ENCODE peak calls at places on chromosomes 7 and 10, in four cellular contexts. One of them, this sample, is unnamed.

GRCh38 chr7:14092376-14092775 is 102.9 kb upstream of the ETV1 start:
- DNase-seq in GM12865: no peak
- DNase-seq in astrocyte of the spinal cord: no peak
- DNase-seq in choroid plexus epithelial cell: no peak
- DNase-seq in this sample: no peak

GRCh38 chr7:125061776-125062397 is 132.3 kb upstream of the POT1 start:
- DNase-seq in astrocyte of the spinal cord: peak; percentile 54
- DNase-seq in choroid plexus epithelial cell: peak; percentile 65
- DNase-seq in GM12865: peak; percentile 26
- DNase-seq in this sample: peak; percentile 19

GRCh38 chr10:122565766-122566206 is 5.2 kb downstream of the DMBT1 start:
- DNase-seq in astrocyte of the spinal cord: peak; percentile 89
- DNase-seq in GM12865: peak; percentile 69
- DNase-seq in choroid plexus epithelial cell: peak; percentile 93
- DNase-seq in this sample: peak; percentile 59

GRCh38 chr7:55409474-55410225 is 44.5 kb downstream of the LANCL2 start:
- DNase-seq in GM12865: peak; percentile 27
- DNase-seq in choroid plexus epithelial cell: no peak
- DNase-seq in astrocyte of the spinal cord: no peak
- DNase-seq in this sample: peak; percentile 40

GRCh38 chr10:131109746-131110145 is 201.8 kb downstream of the TCERG1L start:
- DNase-seq in astrocyte of the spinal cord: no peak
- DNase-seq in GM12865: no peak
- DNase-seq in choroid plexus epithelial cell: no peak
- DNase-seq in this sample: no peak

GRCh38 chr7:2202901-2203550 is 29.7 kb downstream of the MAD1L1 start:
- DNase-seq in astrocyte of the spinal cord: no peak
- DNase-seq in GM12865: no peak
- DNase-seq in choroid plexus epithelial cell: no peak
- DNase-seq in this sample: no peak

GRCh38 chr10:70996549-70996948 is 108.2 kb upstream of the PCBD1 start:
- DNase-seq in astrocyte of the spinal cord: no peak
- DNase-seq in choroid plexus epithelial cell: no peak
- DNase-seq in GM12865: no peak
- DNase-seq in this sample: no peak

GRCh38 chr7:126026421-126027088 is 1096.9 kb upstream of the POT1 start:
- DNase-seq in astrocyte of the spinal cord: peak; percentile 27
- DNase-seq in GM12865: no peak
- DNase-seq in choroid plexus epithelial cell: peak; percentile 5
- DNase-seq in this sample: no peak

GRCh38 chr7:4823442-4824119 is 38.2 kb downstream of the PAPOLB start:
- DNase-seq in choroid plexus epithelial cell: no peak
- DNase-seq in astrocyte of the spinal cord: no peak
- DNase-seq in GM12865: no peak
- DNase-seq in this sample: no peak

GRCh38 chr10:131022369-131022768 is 289.2 kb downstream of the TCERG1L start:
- DNase-seq in astrocyte of the spinal cord: no peak
- DNase-seq in choroid plexus epithelial cell: no peak
- DNase-seq in GM12865: no peak
- DNase-seq in this sample: no peak

GRCh38 chr7:41955475-41956243 is 252.8 kb upstream of the INHBA start:
- DNase-seq in GM12865: no peak
- DNase-seq in choroid plexus epithelial cell: peak; percentile 99
- DNase-seq in astrocyte of the spinal cord: peak; percentile 100
- DNase-seq in this sample: no peak

GRCh38 chr7:25759748-25760147 is 392.2 kb upstream of the NFE2L3 start:
- DNase-seq in GM12865: no peak
- DNase-seq in astrocyte of the spinal cord: no peak
- DNase-seq in choroid plexus epithelial cell: no peak
- DNase-seq in this sample: no peak

GRCh38 chr10:130726996-130727725 is 584.4 kb downstream of the TCERG1L start:
- DNase-seq in GM12865: no peak
- DNase-seq in choroid plexus epithelial cell: no peak
- DNase-seq in astrocyte of the spinal cord: no peak
- DNase-seq in this sample: no peak

GRCh38 chr10:48634198-48634983 is 29.5 kb upstream of the ARHGAP22 start:
- DNase-seq in GM12865: peak; percentile 81
- DNase-seq in astrocyte of the spinal cord: peak; percentile 78
- DNase-seq in choroid plexus epithelial cell: peak; percentile 70
- DNase-seq in this sample: no peak

GRCh38 chr10:129727495-129727894 is 236.6 kb downstream of the EBF3 start:
- DNase-seq in choroid plexus epithelial cell: no peak
- DNase-seq in astrocyte of the spinal cord: no peak
- DNase-seq in GM12865: no peak
- DNase-seq in this sample: no peak

GRCh38 chr7:80918909-80919721 is at the start of gene SEMA3C:
- DNase-seq in choroid plexus epithelial cell: peak; percentile 99
- DNase-seq in astrocyte of the spinal cord: peak; percentile 98
- DNase-seq in GM12865: no peak
- DNase-seq in this sample: peak; percentile 72

DNA sequence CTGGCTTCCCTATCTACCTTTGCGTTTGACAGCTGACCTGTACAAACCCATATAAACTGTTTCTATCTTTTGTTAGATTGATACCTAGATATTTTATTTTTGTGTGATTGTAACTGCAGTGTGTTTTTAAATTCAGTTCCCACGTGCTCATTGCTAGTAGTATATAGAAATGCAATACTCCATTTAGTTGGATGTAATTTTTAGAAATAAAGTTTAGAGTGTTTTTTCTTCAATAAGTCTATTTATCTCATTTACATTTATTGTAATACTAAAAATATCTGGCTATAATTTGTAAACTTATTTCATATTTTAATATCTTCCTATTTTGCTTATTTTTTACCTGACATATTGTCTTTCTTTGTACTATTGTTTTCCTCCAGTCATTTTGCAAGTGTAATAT is 329.7 kb upstream of the ADARB2 start:
- DNase-seq in astrocyte of the spinal cord: no peak
- DNase-seq in GM12865: no peak
- DNase-seq in choroid plexus epithelial cell: no peak
- DNase-seq in this sample: no peak
- TF ChIP-seq CTCF in astrocyte of the spinal cord: no peak
- TF ChIP-seq CTCF in GM12865: no peak
- TF ChIP-seq CTCF in choroid plexus epithelial cell: no peak
- TF ChIP-seq CTCF in this sample: no peak

GRCh38 chr7:97381815-97382214 is 264.3 kb downstream of the SDHAF3 start:
- DNase-seq in GM12865: no peak
- DNase-seq in astrocyte of the spinal cord: no peak
- DNase-seq in choroid plexus epithelial cell: no peak
- DNase-seq in this sample: no peak
- TF ChIP-seq CTCF in GM12865: no peak
- TF ChIP-seq CTCF in astrocyte of the spinal cord: no peak
- TF ChIP-seq CTCF in choroid plexus epithelial cell: no peak
- TF ChIP-seq CTCF in this sample: no peak

GRCh38 chr7:92135100-92135429 is 788 bp upstream of the CYP51A1 start:
- DNase-seq in GM12865: peak; percentile 35
- DNase-seq in astrocyte of the spinal cord: no peak
- DNase-seq in choroid plexus epithelial cell: peak; percentile 44
- DNase-seq in this sample: peak; percentile 32
- TF ChIP-seq CTCF in GM12865: no peak
- TF ChIP-seq CTCF in astrocyte of the spinal cord: no peak
- TF ChIP-seq CTCF in choroid plexus epithelial cell: no peak
- TF ChIP-seq CTCF in this sample: no peak

DNA sequence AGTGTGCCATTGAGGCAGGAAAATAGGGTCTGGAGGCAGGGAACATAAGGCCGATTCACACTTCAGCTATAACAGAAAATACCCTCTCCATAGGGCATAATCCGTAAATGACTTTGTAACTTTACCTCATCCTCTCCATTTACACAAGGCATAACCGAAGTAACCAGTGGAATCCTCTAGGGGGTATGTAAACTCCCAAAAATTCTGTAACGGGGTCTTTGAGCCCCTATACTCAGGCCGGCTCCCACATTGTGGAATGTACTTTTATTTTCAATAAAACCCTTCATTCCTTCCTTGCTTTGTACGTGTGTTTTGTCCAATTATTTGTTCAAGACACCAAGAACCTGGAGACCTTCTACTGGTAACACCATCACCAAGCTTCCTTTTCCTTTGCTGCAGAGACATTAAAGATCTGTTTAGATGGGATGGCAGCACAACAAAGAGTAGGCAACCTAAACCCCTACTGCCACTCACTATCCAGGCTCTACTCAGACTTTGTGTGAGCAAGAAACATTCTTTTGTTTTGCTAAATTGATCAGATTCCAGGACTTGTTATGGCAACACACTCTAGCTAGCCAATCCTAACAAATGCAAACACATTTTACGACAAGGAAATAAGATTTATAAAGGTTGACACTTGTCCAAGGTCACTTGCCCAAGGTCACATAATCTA is 99.3 kb downstream of the DGKI start:
- DNase-seq in choroid plexus epithelial cell: no peak
- DNase-seq in GM12865: no peak
- DNase-seq in astrocyte of the spinal cord: no peak
- DNase-seq in this sample: no peak
- TF ChIP-seq CTCF in choroid plexus epithelial cell: no peak
- TF ChIP-seq CTCF in GM12865: no peak
- TF ChIP-seq CTCF in astrocyte of the spinal cord: no peak
- TF ChIP-seq CTCF in this sample: no peak

DNA sequence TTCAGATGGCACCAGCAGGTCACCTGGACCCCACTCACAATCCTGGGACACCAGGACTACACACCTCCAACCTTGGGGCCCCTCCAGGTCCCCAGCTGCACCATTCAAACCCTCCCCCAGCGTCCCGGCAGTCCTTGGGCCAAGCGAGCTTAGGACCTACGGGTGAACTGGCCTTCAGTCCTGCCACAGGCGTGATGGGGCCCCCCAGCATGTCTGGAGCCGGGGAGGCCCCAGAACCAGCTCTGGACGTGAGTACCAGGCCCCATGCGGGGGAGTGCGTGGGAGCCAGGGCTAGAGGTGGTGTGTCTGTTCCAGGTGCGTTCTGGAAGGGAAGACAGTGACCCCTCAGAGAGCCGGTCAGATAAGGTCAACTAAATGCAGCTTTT is 17.8 kb downstream of the ZMIZ2 start:
- DNase-seq in GM12865: no peak
- DNase-seq in astrocyte of the spinal cord: no peak
- DNase-seq in choroid plexus epithelial cell: no peak
- DNase-seq in this sample: no peak
- TF ChIP-seq CTCF in GM12865: no peak
- TF ChIP-seq CTCF in astrocyte of the spinal cord: no peak
- TF ChIP-seq CTCF in choroid plexus epithelial cell: no peak
- TF ChIP-seq CTCF in this sample: no peak

DNA sequence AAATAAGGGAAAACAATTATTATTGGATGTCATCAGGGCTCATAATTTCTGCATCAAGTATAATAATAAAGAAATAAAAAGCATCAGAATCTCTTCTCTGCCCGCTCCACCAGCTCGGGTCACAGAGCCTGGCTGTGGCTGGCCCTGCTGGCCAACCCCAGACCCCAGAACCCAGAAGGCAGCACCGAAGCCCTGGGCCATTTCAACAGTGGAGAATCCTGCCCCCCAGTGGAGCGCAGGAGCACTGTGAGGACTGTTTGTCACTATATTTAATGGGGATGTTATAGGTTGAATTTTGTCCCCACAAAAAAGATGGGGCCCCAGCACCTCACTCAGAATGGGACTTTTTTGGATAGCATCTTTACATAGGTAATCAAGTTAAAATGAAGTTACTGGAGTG is 27.3 kb downstream of the DENND11 start:
- DNase-seq in astrocyte of the spinal cord: peak; percentile 6
- DNase-seq in GM12865: no peak
- DNase-seq in choroid plexus epithelial cell: no peak
- DNase-seq in this sample: no peak
- TF ChIP-seq CTCF in astrocyte of the spinal cord: peak; percentile 51
- TF ChIP-seq CTCF in GM12865: peak; percentile 37
- TF ChIP-seq CTCF in choroid plexus epithelial cell: peak; percentile 66
- TF ChIP-seq CTCF in this sample: peak; percentile 44